ENCODE peak calls at places on chromosomes 6 and 20, in seven cellular contexts. G is SW480; P is GF-D8; X is ovary; H is activated CD4-positive, alpha-beta T cell treated with anti-CD3 and anti-CD28 coated beads for 24 hours; V is psoas muscle; U is SW 1271. C is an unnamed sample.

GRCh38 chr20:49445176-49445575 is 37.3 kb downstream of the KCNB1 start:
- DNase-seq in V (no peak), U (no peak), G (no peak), X (no peak), P (no peak), H (no peak), C (peak; percentile 14)

GRCh38 chr20:61808497-61808896 is 257.2 kb downstream of the TAF4 start:
- DNase-seq in P (no peak), V (peak; percentile 22), H (no peak), G (no peak), X (no peak), U (no peak), C (no peak)

GRCh38 chr20:44092551-44093248 is 94.3 kb downstream of the JPH2 start:
- DNase-seq in G (peak; percentile 62), U (no peak), P (no peak), X (no peak), V (no peak), H (no peak), C (peak; percentile 48)

GRCh38 chr6:24520929-24521546 is 26.3 kb downstream of the ALDH5A1 start:
- DNase-seq in X (no peak), P (no peak), H (peak; percentile 17), U (no peak), V (peak; percentile 74), G (peak; percentile 26), C (peak; percentile 55)

GRCh38 chr6:108156180-108156937 is 9.5 kb upstream of the NR2E1 start:
- DNase-seq in P (no peak), G (no peak), V (no peak), X (no peak), U (no peak), H (no peak), C (peak; percentile 64)

GRCh38 chr6:143963158-143963919 is 44.7 kb downstream of the PLAGL1 start:
- DNase-seq in V (no peak), G (no peak), H (no peak), X (no peak), U (no peak), P (no peak), C (no peak)

GRCh38 chr6:53532061-53532797 is 12.7 kb downstream of the GCLC start:
- DNase-seq in V (no peak), P (no peak), G (no peak), X (no peak), H (no peak), U (no peak), C (no peak)

GRCh38 chr20:24943731-24944130 is 5.3 kb upstream of the CST7 start:
- DNase-seq in U (no peak), G (no peak), V (no peak), P (no peak), H (no peak), X (no peak), C (no peak)

GRCh38 chr6:148307400-148307799 is 35.2 kb upstream of the SASH1 start:
- DNase-seq in U (no peak), X (no peak), P (no peak), G (no peak), V (no peak), H (no peak), C (no peak)

GRCh38 chr6:17867880-17868279 is 119.6 kb downstream of the KIF13A start:
- DNase-seq in V (no peak), H (no peak), X (no peak), G (no peak), P (no peak), U (peak; percentile 15), C (peak; percentile 56)

C was measured in myocyte.